ENCODE peak calls at places on chromosomes 4 and X, in seven cellular contexts. P is activated naive CD4-positive, alpha-beta T cell treated with Interleukin-2 at 50 U/mL for 16 hours; M is ELF-1; S is left lung; K is HFFc6; X is dermis blood vessel endothelial cell; L is renal cortical epithelial cell. O is an unnamed sample.

GRCh38 chr4:183264614-183265013 is 55.5 kb downstream of the CLDN22 start:
- DNase-seq in S (no peak), M (no peak), L (peak), K (peak), X (no peak), P (no peak), O (no peak)

GRCh38 chr4:52529983-52530382 is 129.1 kb downstream of the USP46 start:
- DNase-seq in M (no peak), S (no peak), L (no peak), K (no peak), X (no peak), P (no peak), O (no peak)

GRCh38 chr4:1562771-1563170 is 121.3 kb downstream of the FAM53A start:
- DNase-seq in L (no peak), K (no peak), M (no peak), X (no peak), P (no peak), S (no peak), O (no peak)

GRCh38 chr4:54384563-54384962 is 155.5 kb downstream of the PDGFRA start:
- DNase-seq in K (peak), P (no peak), X (peak), M (no peak), L (peak), S (no peak), O (peak)

GRCh38 chrX:136310411-136310810 is 9.6 kb downstream of the ADGRG4 start:
- DNase-seq in K (peak), S (no peak), L (peak), P (no peak), X (peak), M (peak), O (peak)

GRCh38 chrX:30898886-30899285 is 9.8 kb upstream of the TAB3 start:
- DNase-seq in X (no peak), S (no peak), P (no peak), L (no peak), K (no peak), M (no peak), O (no peak)

GRCh38 chrX:105645667-105646354 is 176.5 kb upstream of the NRK start:
- DNase-seq in X (no peak), S (no peak), M (no peak), K (no peak), L (peak), P (no peak), O (no peak)

GRCh38 chrX:15930585-15930984 is 76.0 kb upstream of the AP1S2 start:
- DNase-seq in P (no peak), S (no peak), M (no peak), L (peak), X (peak), K (no peak), O (no peak)

GRCh38 chrX:101485212-101486064 is at the start of gene ARMCX4:
- DNase-seq in L (peak), X (peak), K (peak), M (peak), P (peak), S (peak), O (peak)

GRCh38 chrX:52410439-52411394 is 41.9 kb downstream of the XAGE2 start:
- DNase-seq in P (no peak), K (no peak), M (no peak), S (no peak), X (no peak), L (no peak), O (no peak)

GRCh38 chrX:45628041-45628440 is 427.4 kb upstream of the DIPK2B start:
- DNase-seq in S (no peak), P (no peak), K (no peak), L (no peak), M (no peak), X (peak), O (no peak)

GRCh38 chr4:125388653-125389052 is 73.9 kb downstream of the FAT4 start:
- DNase-seq in S (no peak), P (no peak), L (peak), X (peak), M (no peak), K (peak), O (no peak)

GRCh38 chrX:10156199-10157031 is at the start of gene CLCN4:
- DNase-seq in P (no peak), M (peak), S (peak), K (no peak), X (peak), L (peak), O (peak)

GRCh38 chrX:132957211-132958085 is 981 bp downstream of the HS6ST2 start:
- DNase-seq in M (peak), L (no peak), X (no peak), K (no peak), P (no peak), S (no peak), O (no peak)

GRCh38 chrX:103941201-103941975 is 21.0 kb upstream of the TMSB15B start:
- DNase-seq in K (peak), X (peak), S (no peak), M (no peak), P (no peak), L (peak), O (no peak)

GRCh38 chr4:115851918-115852766 is 738.7 kb upstream of the NDST4 start:
- DNase-seq in X (no peak), K (no peak), M (peak), L (peak), P (no peak), S (no peak), O (peak)

GRCh38 chr4:3663791-3664190 is 102.4 kb upstream of the ADRA2C start:
- DNase-seq in M (no peak), S (no peak), P (no peak), L (no peak), K (no peak), X (no peak), O (no peak)

GRCh38 chr4:67375291-67375690 is 170.0 kb downstream of the CENPC start:
- DNase-seq in P (no peak), S (no peak), L (no peak), K (no peak), M (no peak), X (no peak), O (no peak)

GRCh38 chrX:107825698-107826285 is at the start of gene MID2:
- DNase-seq in S (peak), X (peak), M (peak), K (peak), P (peak), L (peak), O (peak)

GRCh38 chrX:138711399-138712347 is at the start of gene FGF13:
- DNase-seq in P (no peak), S (peak), M (peak), X (no peak), K (no peak), L (no peak), O (peak)

GRCh38 chr4:159425749-159426376 is 323.0 kb downstream of the RAPGEF2 start:
- DNase-seq in X (no peak), M (peak), L (no peak), P (no peak), S (no peak), K (no peak), O (peak)

GRCh38 chr4:145909773-145910172 is 28.9 kb downstream of the ZNF827 start:
- DNase-seq in S (no peak), P (no peak), K (no peak), M (peak), X (peak), L (peak), O (peak)

GRCh38 chr4:77225022-77225421 is 68.0 kb downstream of the CCNG2 start:
- DNase-seq in S (no peak), M (no peak), X (no peak), P (no peak), L (no peak), K (no peak), O (no peak)

GRCh38 chr4:115275615-115276014 is 162.2 kb upstream of the NDST4 start:
- DNase-seq in P (no peak), X (no peak), K (no peak), S (peak), M (no peak), L (no peak), O (no peak)

GRCh38 chr4:38177035-38177791 is 217.0 kb downstream of the PTTG2 start:
- DNase-seq in K (no peak), S (peak), L (no peak), P (peak), M (no peak), X (peak), O (no peak)

GRCh38 chr4:85210353-85210752 is 243.9 kb upstream of the WDFY3 start:
- DNase-seq in M (no peak), L (peak), S (no peak), X (no peak), K (peak), P (no peak), O (no peak)

GRCh38 chr4:69610484-69610883 is 29.0 kb downstream of the UGT2A2 start:
- DNase-seq in L (no peak), M (no peak), K (no peak), X (no peak), S (no peak), P (no peak), O (no peak)

GRCh38 chr4:98662619-98663225 is 4.3 kb upstream of the TSPAN5 start:
- DNase-seq in K (no peak), P (peak), X (no peak), L (no peak), S (no peak), M (peak), O (peak)

GRCh38 chrX:9858080-9858479 is 71.9 kb downstream of the SHROOM2 start:
- DNase-seq in K (no peak), M (no peak), X (no peak), L (no peak), S (no peak), P (no peak), O (no peak)

GRCh38 chr4:22668301-22668700 is 24.4 kb upstream of the GBA3 start:
- DNase-seq in P (no peak), M (no peak), L (no peak), S (no peak), X (no peak), K (no peak), O (no peak)

GRCh38 chr4:32778025-32778424 is 2057.9 kb downstream of the PCDH7 start:
- DNase-seq in K (no peak), L (no peak), M (no peak), S (no peak), P (no peak), X (no peak), O (no peak)

GRCh38 chrX:131322646-131323045 is 33.5 kb upstream of the IGSF1 start:
- DNase-seq in M (no peak), L (peak), S (no peak), X (peak), K (no peak), P (no peak), O (no peak)

GRCh38 chrX:9609987-9610386 is 145.1 kb downstream of the TBL1X start:
- DNase-seq in M (no peak), S (no peak), X (no peak), P (no peak), K (no peak), L (no peak), O (no peak)

O was measured in endodermal cell.